ENCODE peak calls at places on chromosome 18, in seven cellular contexts. One of them, this sample, is unnamed.

GRCh38 chr18:44719519-44720060 is 38.9 kb downstream of the SETBP1 start:
- DNase-seq in heart left ventricle: peak; percentile 66
- DNase-seq in heart right ventricle: peak; percentile 33
- DNase-seq in colonic mucosa: no peak
- DNase-seq in A549: no peak
- DNase-seq in stomach: no peak
- DNase-seq in AG09309: no peak
- DNase-seq in this sample: no peak

GRCh38 chr18:21270453-21270852 is 28.4 kb downstream of the GREB1L start:
- DNase-seq in heart left ventricle: no peak
- DNase-seq in heart right ventricle: no peak
- DNase-seq in colonic mucosa: no peak
- DNase-seq in A549: no peak
- DNase-seq in stomach: no peak
- DNase-seq in AG09309: no peak
- DNase-seq in this sample: peak; percentile 3

GRCh38 chr18:24656571-24656971 is 196.1 kb downstream of the HRH4 start:
- DNase-seq in heart left ventricle: no peak
- DNase-seq in heart right ventricle: no peak
- DNase-seq in colonic mucosa: no peak
- DNase-seq in A549: no peak
- DNase-seq in stomach: no peak
- DNase-seq in AG09309: no peak
- DNase-seq in this sample: no peak

GRCh38 chr18:35201502-35201901 is 39.3 kb upstream of the ZNF397 start:
- DNase-seq in heart left ventricle: no peak
- DNase-seq in heart right ventricle: no peak
- DNase-seq in colonic mucosa: no peak
- DNase-seq in A549: no peak
- DNase-seq in stomach: no peak
- DNase-seq in AG09309: no peak
- DNase-seq in this sample: no peak

GRCh38 chr18:54359233-54359632 is 1.5 kb downstream of the C18orf54 start:
- DNase-seq in heart left ventricle: no peak
- DNase-seq in heart right ventricle: no peak
- DNase-seq in colonic mucosa: no peak
- DNase-seq in A549: no peak
- DNase-seq in stomach: no peak
- DNase-seq in AG09309: no peak
- DNase-seq in this sample: peak; percentile 19

GRCh38 chr18:30492552-30493129 is 549.9 kb downstream of the DSC3 start:
- DNase-seq in heart left ventricle: no peak
- DNase-seq in heart right ventricle: no peak
- DNase-seq in colonic mucosa: no peak
- DNase-seq in A549: no peak
- DNase-seq in stomach: no peak
- DNase-seq in AG09309: no peak
- DNase-seq in this sample: no peak

GRCh38 chr18:69265661-69266060 is 135.0 kb upstream of the DOK6 start:
- DNase-seq in heart left ventricle: no peak
- DNase-seq in heart right ventricle: no peak
- DNase-seq in colonic mucosa: no peak
- DNase-seq in A549: no peak
- DNase-seq in stomach: no peak
- DNase-seq in AG09309: no peak
- DNase-seq in this sample: peak; percentile 8

GRCh38 chr18:71371951-71372605 is 1083.2 kb downstream of the SOCS6 start:
- DNase-seq in heart left ventricle: no peak
- DNase-seq in heart right ventricle: no peak
- DNase-seq in colonic mucosa: no peak
- DNase-seq in A549: no peak
- DNase-seq in stomach: no peak
- DNase-seq in AG09309: no peak
- DNase-seq in this sample: no peak

GRCh38 chr18:36025025-36025424 is 42.3 kb downstream of the RPRD1A start:
- DNase-seq in heart left ventricle: no peak
- DNase-seq in heart right ventricle: no peak
- DNase-seq in colonic mucosa: no peak
- DNase-seq in A549: no peak
- DNase-seq in stomach: no peak
- DNase-seq in AG09309: no peak
- DNase-seq in this sample: peak; percentile 9

GRCh38 chr18:24114924-24115549 is 23.8 kb upstream of the CABYR start:
- DNase-seq in heart left ventricle: no peak
- DNase-seq in heart right ventricle: no peak
- DNase-seq in colonic mucosa: no peak
- DNase-seq in A549: no peak
- DNase-seq in stomach: no peak
- DNase-seq in AG09309: no peak
- DNase-seq in this sample: no peak

GRCh38 chr18:74861154-74861553 is 263.5 kb downstream of the ZNF407 start:
- DNase-seq in heart left ventricle: no peak
- DNase-seq in heart right ventricle: no peak
- DNase-seq in colonic mucosa: no peak
- DNase-seq in A549: no peak
- DNase-seq in stomach: no peak
- DNase-seq in AG09309: no peak
- DNase-seq in this sample: peak; percentile 71

GRCh38 chr18:74609535-74609934 is 11.9 kb downstream of the ZNF407 start:
- DNase-seq in heart left ventricle: no peak
- DNase-seq in heart right ventricle: no peak
- DNase-seq in colonic mucosa: no peak
- DNase-seq in A549: no peak
- DNase-seq in stomach: no peak
- DNase-seq in AG09309: no peak
- DNase-seq in this sample: peak; percentile 72

GRCh38 chr18:31424383-31424988 is 23.1 kb upstream of the DSG3 start:
- DNase-seq in heart left ventricle: no peak
- DNase-seq in heart right ventricle: no peak
- DNase-seq in colonic mucosa: peak; percentile 57
- DNase-seq in A549: peak; percentile 4
- DNase-seq in stomach: peak; percentile 39
- DNase-seq in AG09309: no peak
- DNase-seq in this sample: peak; percentile 72

GRCh38 chr18:46155652-46156051 is 51.5 kb downstream of the HAUS1 start:
- DNase-seq in heart left ventricle: no peak
- DNase-seq in heart right ventricle: no peak
- DNase-seq in colonic mucosa: no peak
- DNase-seq in A549: no peak
- DNase-seq in stomach: no peak
- DNase-seq in AG09309: peak; percentile 65
- DNase-seq in this sample: peak; percentile 80

GRCh38 chr18:80157708-80158343 is 48.8 kb downstream of the ADNP2 start:
- DNase-seq in heart left ventricle: peak; percentile 79
- DNase-seq in heart right ventricle: peak; percentile 69
- DNase-seq in colonic mucosa: peak; percentile 82
- DNase-seq in A549: peak; percentile 21
- DNase-seq in stomach: peak; percentile 86
- DNase-seq in AG09309: no peak
- DNase-seq in this sample: peak; percentile 89

GRCh38 chr18:75247041-75247551 is 36.5 kb downstream of the TSHZ1 start:
- DNase-seq in heart left ventricle: no peak
- DNase-seq in heart right ventricle: no peak
- DNase-seq in colonic mucosa: no peak
- DNase-seq in A549: no peak
- DNase-seq in stomach: no peak
- DNase-seq in AG09309: peak; percentile 47
- DNase-seq in this sample: peak; percentile 52

GRCh38 chr18:35775887-35776286 is 194.3 kb downstream of the GALNT1 start:
- DNase-seq in heart left ventricle: no peak
- DNase-seq in heart right ventricle: no peak
- DNase-seq in colonic mucosa: no peak
- DNase-seq in A549: no peak
- DNase-seq in stomach: no peak
- DNase-seq in AG09309: no peak
- DNase-seq in this sample: peak; percentile 41

GRCh38 chr18:12569791-12570190 is 88.1 kb downstream of the SPIRE1 start:
- DNase-seq in heart left ventricle: no peak
- DNase-seq in heart right ventricle: no peak
- DNase-seq in colonic mucosa: no peak
- DNase-seq in A549: no peak
- DNase-seq in stomach: no peak
- DNase-seq in AG09309: no peak
- DNase-seq in this sample: no peak

GRCh38 chr18:46079336-46079735 is 7.3 kb upstream of the PSTPIP2 start:
- DNase-seq in heart left ventricle: no peak
- DNase-seq in heart right ventricle: no peak
- DNase-seq in colonic mucosa: no peak
- DNase-seq in A549: no peak
- DNase-seq in stomach: no peak
- DNase-seq in AG09309: no peak
- DNase-seq in this sample: no peak

GRCh38 chr18:7872569-7872968 is 305.5 kb downstream of the PTPRM start:
- DNase-seq in heart left ventricle: no peak
- DNase-seq in heart right ventricle: no peak
- DNase-seq in colonic mucosa: no peak
- DNase-seq in A549: peak; percentile 49
- DNase-seq in stomach: no peak
- DNase-seq in AG09309: no peak
- DNase-seq in this sample: peak; percentile 51

GRCh38 chr18:13680612-13681011 is 45.7 kb downstream of the FAM210A start:
- DNase-seq in heart left ventricle: no peak
- DNase-seq in heart right ventricle: no peak
- DNase-seq in colonic mucosa: no peak
- DNase-seq in A549: peak; percentile 7
- DNase-seq in stomach: no peak
- DNase-seq in AG09309: no peak
- DNase-seq in this sample: peak; percentile 24

GRCh38 chr18:57791911-57792310 is 11.2 kb downstream of the ATP8B1 start:
- DNase-seq in heart left ventricle: no peak
- DNase-seq in heart right ventricle: no peak
- DNase-seq in colonic mucosa: no peak
- DNase-seq in A549: no peak
- DNase-seq in stomach: no peak
- DNase-seq in AG09309: no peak
- DNase-seq in this sample: no peak

DNA sequence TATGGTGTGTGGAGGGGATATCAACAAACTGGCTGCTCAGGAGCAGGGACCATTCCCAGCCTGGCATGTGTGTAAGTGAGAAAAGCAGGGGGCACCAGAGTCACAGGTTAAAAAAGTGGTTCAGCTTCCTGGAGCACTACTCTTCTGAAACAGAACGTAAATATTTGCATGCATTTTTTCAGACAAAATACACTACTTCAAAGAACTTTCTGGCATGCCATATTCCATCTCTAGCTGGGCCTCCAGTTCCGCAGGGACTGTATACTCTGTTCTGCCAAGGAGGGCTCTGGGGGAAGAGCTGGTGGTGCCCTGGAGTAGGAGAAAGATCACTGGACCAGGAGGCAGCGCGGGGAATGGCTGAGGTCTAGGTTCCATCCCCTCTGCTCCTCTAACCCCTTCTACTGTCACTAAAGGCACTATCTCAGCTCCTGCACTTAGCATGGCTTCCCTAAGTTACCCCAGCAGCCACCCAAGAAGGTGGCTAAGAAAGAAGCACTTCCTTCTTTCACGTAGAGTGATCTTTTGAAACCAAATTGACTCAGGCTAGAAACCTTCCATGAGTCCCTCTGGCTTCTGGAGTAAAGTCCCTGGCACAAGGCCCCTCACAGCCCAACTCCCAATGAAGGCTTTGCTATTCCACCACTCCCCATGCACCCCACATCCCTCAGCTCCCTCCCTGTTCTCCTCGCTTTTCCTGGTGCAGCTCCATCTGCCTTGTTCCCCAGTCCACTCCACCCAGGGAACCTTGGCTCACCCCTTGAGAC is 57.6 kb upstream of the CABLES1 start:
- DNase-seq in heart left ventricle: no peak
- DNase-seq in heart right ventricle: no peak
- DNase-seq in colonic mucosa: no peak
- DNase-seq in A549: peak; percentile 18
- DNase-seq in stomach: peak; percentile 50
- DNase-seq in AG09309: no peak
- DNase-seq in this sample: no peak
- TF ChIP-seq CTCF in heart left ventricle: no peak
- TF ChIP-seq CTCF in heart right ventricle: no peak
- TF ChIP-seq CTCF in colonic mucosa: peak; percentile 37
- TF ChIP-seq CTCF in A549: peak; percentile 47
- TF ChIP-seq CTCF in stomach: peak; percentile 22
- TF ChIP-seq CTCF in AG09309: no peak
- TF ChIP-seq CTCF in this sample: no peak

DNA sequence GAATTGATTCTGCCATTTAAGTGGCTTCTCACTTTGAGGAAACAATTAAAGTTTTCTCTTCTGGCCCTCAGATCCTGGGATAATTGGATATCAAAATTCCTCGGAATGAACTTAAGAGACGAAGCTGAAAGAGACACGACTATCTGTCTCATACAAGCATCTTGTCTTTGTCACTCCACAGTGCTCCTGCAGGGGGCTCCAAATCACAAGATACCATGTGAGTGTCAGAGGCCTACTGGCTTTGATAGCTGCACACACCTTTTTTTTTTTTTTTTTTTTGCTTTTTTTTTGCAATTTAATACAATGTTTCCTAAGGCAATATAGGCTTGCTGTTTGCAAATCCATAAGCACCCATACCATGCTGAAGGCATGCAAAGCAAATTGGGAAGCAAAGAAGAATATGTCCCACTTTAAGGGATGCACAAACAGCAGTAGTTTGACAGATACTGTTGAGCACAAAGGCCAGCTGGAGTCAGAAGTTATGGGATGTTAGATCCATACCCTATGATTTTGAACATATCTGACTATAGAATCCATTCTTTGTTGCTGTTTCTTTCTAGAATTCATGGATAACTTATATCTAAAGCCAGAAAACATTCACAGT is 109.0 kb upstream of the CBLN2 start:
- DNase-seq in heart left ventricle: no peak
- DNase-seq in heart right ventricle: no peak
- DNase-seq in colonic mucosa: peak; percentile 64
- DNase-seq in A549: peak; percentile 4
- DNase-seq in stomach: no peak
- DNase-seq in AG09309: no peak
- DNase-seq in this sample: peak; percentile 65
- H3K4me3 ChIP-seq in heart left ventricle: no peak overlapping the region
- H3K4me3 ChIP-seq in heart right ventricle: no peak overlapping the region
- H3K4me3 ChIP-seq in colonic mucosa: no peak overlapping the region
- H3K4me3 ChIP-seq in A549: no peak overlapping the region
- H3K4me3 ChIP-seq in stomach: no peak overlapping the region
- H3K4me3 ChIP-seq in AG09309: no peak overlapping the region
- H3K4me3 ChIP-seq in this sample: no peak overlapping the region

GRCh38 chr18:48303883-48304282 is 105.3 kb downstream of the ZBTB7C start:
- DNase-seq in heart left ventricle: no peak
- DNase-seq in heart right ventricle: no peak
- DNase-seq in colonic mucosa: no peak
- DNase-seq in A549: no peak
- DNase-seq in stomach: peak; percentile 14
- DNase-seq in AG09309: no peak
- DNase-seq in this sample: no peak
- TF ChIP-seq CTCF in heart left ventricle: no peak
- TF ChIP-seq CTCF in heart right ventricle: no peak
- TF ChIP-seq CTCF in colonic mucosa: no peak
- TF ChIP-seq CTCF in A549: no peak
- TF ChIP-seq CTCF in stomach: no peak
- TF ChIP-seq CTCF in AG09309: no peak
- TF ChIP-seq CTCF in this sample: no peak

DNA sequence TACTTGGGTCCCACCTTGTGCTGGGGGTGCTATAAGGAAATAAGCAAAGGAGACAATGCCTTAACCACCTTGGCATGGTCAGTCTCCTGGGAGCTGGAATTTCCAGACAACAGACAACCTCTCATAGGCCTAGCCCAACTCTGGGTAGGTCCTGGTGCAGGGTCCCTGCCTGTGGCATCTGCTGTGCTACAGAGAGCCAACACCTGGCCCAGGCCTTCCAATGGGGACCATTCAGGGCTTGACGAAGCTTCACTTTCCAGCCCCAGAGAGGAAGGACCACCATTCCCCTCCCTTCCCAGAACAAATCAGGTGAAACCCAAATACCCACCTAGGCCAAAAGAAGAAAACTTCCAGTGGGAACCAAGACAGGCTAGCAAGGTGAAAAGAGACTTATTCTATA is 82.8 kb downstream of the SMAD7 start:
- DNase-seq in heart left ventricle: no peak
- DNase-seq in heart right ventricle: no peak
- DNase-seq in colonic mucosa: no peak
- DNase-seq in A549: no peak
- DNase-seq in stomach: no peak
- DNase-seq in AG09309: no peak
- DNase-seq in this sample: no peak
- H3K4me3 ChIP-seq in heart left ventricle: no peak overlapping the region
- H3K4me3 ChIP-seq in heart right ventricle: no peak overlapping the region
- H3K4me3 ChIP-seq in colonic mucosa: no peak overlapping the region
- H3K4me3 ChIP-seq in A549: no peak overlapping the region
- H3K4me3 ChIP-seq in stomach: no peak overlapping the region
- H3K4me3 ChIP-seq in AG09309: no peak overlapping the region
- H3K4me3 ChIP-seq in this sample: no peak overlapping the region